ENCODE peak calls at places on chromosome 12, in seven cellular contexts. One of them, this sample, is unnamed.

GRCh38 chr12:95131589-95132335 is 58.3 kb upstream of the NR2C1 start:
- DNase-seq in GM23248: peak
- DNase-seq in neural progenitor cell: no peak
- DNase-seq in OCI-LY7: no peak
- DNase-seq in MM.1S: no peak
- DNase-seq in hepatocyte: no peak
- DNase-seq in SK-N-SH: no peak
- DNase-seq in this sample: no peak

GRCh38 chr12:101209319-101210302 is at the start of gene SLC5A8:
- DNase-seq in GM23248: peak
- DNase-seq in neural progenitor cell: peak
- DNase-seq in OCI-LY7: no peak
- DNase-seq in MM.1S: no peak
- DNase-seq in hepatocyte: peak
- DNase-seq in SK-N-SH: no peak
- DNase-seq in this sample: peak

GRCh38 chr12:100141666-100141997 is 1.0 kb downstream of the BLTP3B start:
- DNase-seq in GM23248: peak
- DNase-seq in neural progenitor cell: no peak
- DNase-seq in OCI-LY7: peak
- DNase-seq in MM.1S: peak
- DNase-seq in hepatocyte: peak
- DNase-seq in SK-N-SH: no peak
- DNase-seq in this sample: no peak

GRCh38 chr12:28050606-28051005 is 78.1 kb upstream of the PTHLH start:
- DNase-seq in GM23248: peak
- DNase-seq in neural progenitor cell: no peak
- DNase-seq in OCI-LY7: no peak
- DNase-seq in MM.1S: no peak
- DNase-seq in hepatocyte: no peak
- DNase-seq in SK-N-SH: no peak
- DNase-seq in this sample: no peak

GRCh38 chr12:6132496-6132895 is 8.0 kb upstream of the VWF start:
- DNase-seq in GM23248: no peak
- DNase-seq in neural progenitor cell: no peak
- DNase-seq in OCI-LY7: no peak
- DNase-seq in MM.1S: no peak
- DNase-seq in hepatocyte: no peak
- DNase-seq in SK-N-SH: no peak
- DNase-seq in this sample: no peak

GRCh38 chr12:24948452-24948815 is 467 bp downstream of the BCAT1 start:
- DNase-seq in GM23248: peak
- DNase-seq in neural progenitor cell: peak
- DNase-seq in OCI-LY7: peak
- DNase-seq in MM.1S: peak
- DNase-seq in hepatocyte: peak
- DNase-seq in SK-N-SH: peak
- DNase-seq in this sample: peak

GRCh38 chr12:101698782-101699347 is 1.4 kb downstream of the CHPT1 start:
- DNase-seq in GM23248: peak
- DNase-seq in neural progenitor cell: no peak
- DNase-seq in OCI-LY7: peak
- DNase-seq in MM.1S: no peak
- DNase-seq in hepatocyte: no peak
- DNase-seq in SK-N-SH: peak
- DNase-seq in this sample: no peak

GRCh38 chr12:132610896-132611602 is 667 bp upstream of the LRCOL1 start:
- DNase-seq in GM23248: no peak
- DNase-seq in neural progenitor cell: no peak
- DNase-seq in OCI-LY7: no peak
- DNase-seq in MM.1S: no peak
- DNase-seq in hepatocyte: no peak
- DNase-seq in SK-N-SH: no peak
- DNase-seq in this sample: no peak

GRCh38 chr12:22312336-22312735 is 22.2 kb downstream of the ST8SIA1 start:
- DNase-seq in GM23248: peak
- DNase-seq in neural progenitor cell: peak
- DNase-seq in OCI-LY7: no peak
- DNase-seq in MM.1S: no peak
- DNase-seq in hepatocyte: no peak
- DNase-seq in SK-N-SH: no peak
- DNase-seq in this sample: no peak

DNA sequence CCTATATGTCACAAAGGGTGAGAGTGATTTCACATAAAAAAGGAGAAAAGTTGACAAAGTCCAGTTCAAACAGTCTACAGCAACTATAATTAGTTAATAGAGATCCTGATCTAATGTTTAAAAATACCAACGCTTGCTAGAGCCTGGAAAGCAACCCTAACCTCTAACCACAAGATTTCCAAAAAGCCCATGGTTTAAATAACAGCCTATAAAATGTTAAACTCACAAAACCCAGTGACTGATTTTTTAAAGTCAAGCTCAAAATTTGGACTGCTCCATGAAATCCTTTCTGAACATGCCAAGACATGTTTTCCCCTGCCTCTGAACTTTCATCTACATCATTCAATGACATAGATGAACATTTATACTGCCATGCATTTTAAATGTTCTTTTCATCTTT is 81.6 kb downstream of the PLEKHG7 start:
- DNase-seq in GM23248: peak
- DNase-seq in neural progenitor cell: no peak
- DNase-seq in OCI-LY7: no peak
- DNase-seq in MM.1S: no peak
- DNase-seq in hepatocyte: no peak
- DNase-seq in SK-N-SH: no peak
- DNase-seq in this sample: no peak
- TF ChIP-seq EZH2phosphoT487 in GM23248: no peak
- TF ChIP-seq EZH2phosphoT487 in neural progenitor cell: no peak
- TF ChIP-seq EZH2phosphoT487 in OCI-LY7: no peak
- TF ChIP-seq EZH2phosphoT487 in MM.1S: no peak
- TF ChIP-seq EZH2phosphoT487 in hepatocyte: no peak
- TF ChIP-seq EZH2phosphoT487 in SK-N-SH: no peak
- TF ChIP-seq EZH2phosphoT487 in this sample: no peak

DNA sequence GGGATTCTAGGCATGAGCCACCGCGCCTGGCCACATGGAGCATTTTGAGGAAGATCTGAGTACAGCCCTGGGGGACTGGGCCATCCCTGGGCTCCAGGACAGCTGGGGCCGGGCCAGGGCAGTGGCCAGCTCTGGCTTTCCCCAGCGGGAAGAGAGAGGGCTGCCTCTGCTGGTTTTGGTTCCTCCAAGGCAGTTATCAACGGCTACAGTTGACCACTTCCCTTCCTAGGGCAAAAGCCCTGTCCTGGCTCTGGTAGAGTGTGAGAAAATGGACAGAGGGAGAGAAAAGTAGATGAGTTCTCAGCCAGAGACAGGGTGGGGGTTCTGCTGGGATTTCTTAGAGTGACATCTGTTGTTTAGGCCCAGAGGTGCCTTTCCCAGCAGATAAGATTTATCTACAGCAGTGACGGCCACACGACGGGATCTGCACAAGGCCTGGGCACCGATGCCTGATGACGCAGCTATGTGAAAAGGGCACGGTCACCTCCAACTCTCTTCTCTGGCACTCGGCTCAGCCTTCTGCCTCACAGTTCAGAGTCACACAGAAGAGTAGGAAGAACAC is 5.5 kb upstream of the HVCN1 start:
- DNase-seq in GM23248: no peak
- DNase-seq in neural progenitor cell: no peak
- DNase-seq in OCI-LY7: no peak
- DNase-seq in MM.1S: no peak
- DNase-seq in hepatocyte: no peak
- DNase-seq in SK-N-SH: peak
- DNase-seq in this sample: no peak
- H3K4me2 ChIP-seq in GM23248: no peak
- H3K4me2 ChIP-seq in neural progenitor cell: no peak
- H3K4me2 ChIP-seq in OCI-LY7: no peak
- H3K4me2 ChIP-seq in MM.1S: no peak
- H3K4me2 ChIP-seq in hepatocyte: no peak
- H3K4me2 ChIP-seq in SK-N-SH: no peak
- H3K4me2 ChIP-seq in this sample: no peak

GRCh38 chr12:81963026-81963425 is 203.9 kb upstream of the PPFIA2 start:
- DNase-seq in GM23248: no peak
- DNase-seq in neural progenitor cell: no peak
- DNase-seq in OCI-LY7: no peak
- DNase-seq in MM.1S: no peak
- DNase-seq in hepatocyte: no peak
- DNase-seq in SK-N-SH: no peak
- DNase-seq in this sample: no peak
- H2AFZ ChIP-seq in GM23248: no peak
- H2AFZ ChIP-seq in neural progenitor cell: no peak
- H2AFZ ChIP-seq in OCI-LY7: no peak
- H2AFZ ChIP-seq in MM.1S: no peak
- H2AFZ ChIP-seq in hepatocyte: no peak
- H2AFZ ChIP-seq in SK-N-SH: no peak
- H2AFZ ChIP-seq in this sample: no peak

GRCh38 chr12:13631873-13632272 is 349.5 kb downstream of the GRIN2B start:
- DNase-seq in GM23248: no peak
- DNase-seq in neural progenitor cell: no peak
- DNase-seq in OCI-LY7: no peak
- DNase-seq in MM.1S: no peak
- DNase-seq in hepatocyte: no peak
- DNase-seq in SK-N-SH: no peak
- DNase-seq in this sample: no peak
- TF ChIP-seq EZH2phosphoT487 in GM23248: no peak
- TF ChIP-seq EZH2phosphoT487 in neural progenitor cell: no peak
- TF ChIP-seq EZH2phosphoT487 in OCI-LY7: no peak
- TF ChIP-seq EZH2phosphoT487 in MM.1S: no peak
- TF ChIP-seq EZH2phosphoT487 in hepatocyte: no peak
- TF ChIP-seq EZH2phosphoT487 in SK-N-SH: no peak
- TF ChIP-seq EZH2phosphoT487 in this sample: no peak

GRCh38 chr12:120654656-120655055 is 14.2 kb downstream of the CABP1 start:
- DNase-seq in GM23248: no peak
- DNase-seq in neural progenitor cell: no peak
- DNase-seq in OCI-LY7: no peak
- DNase-seq in MM.1S: no peak
- DNase-seq in hepatocyte: no peak
- DNase-seq in SK-N-SH: no peak
- DNase-seq in this sample: no peak
- H3K4me2 ChIP-seq in GM23248: no peak
- H3K4me2 ChIP-seq in neural progenitor cell: no peak
- H3K4me2 ChIP-seq in OCI-LY7: no peak
- H3K4me2 ChIP-seq in MM.1S: no peak
- H3K4me2 ChIP-seq in hepatocyte: no peak
- H3K4me2 ChIP-seq in SK-N-SH: no peak
- H3K4me2 ChIP-seq in this sample: no peak

GRCh38 chr12:124238886-124239285 is 56.0 kb upstream of the RFLNA start:
- DNase-seq in GM23248: no peak
- DNase-seq in neural progenitor cell: no peak
- DNase-seq in OCI-LY7: no peak
- DNase-seq in MM.1S: no peak
- DNase-seq in hepatocyte: peak
- DNase-seq in SK-N-SH: no peak
- DNase-seq in this sample: no peak

GRCh38 chr12:124243936-124244335 is 51.0 kb upstream of the RFLNA start:
- DNase-seq in GM23248: no peak
- DNase-seq in neural progenitor cell: no peak
- DNase-seq in OCI-LY7: no peak
- DNase-seq in MM.1S: no peak
- DNase-seq in hepatocyte: no peak
- DNase-seq in SK-N-SH: no peak
- DNase-seq in this sample: no peak

GRCh38 chr12:124242529-124243065 is 52.3 kb upstream of the RFLNA start:
- DNase-seq in GM23248: no peak
- DNase-seq in neural progenitor cell: no peak
- DNase-seq in OCI-LY7: no peak
- DNase-seq in MM.1S: no peak
- DNase-seq in hepatocyte: no peak
- DNase-seq in SK-N-SH: no peak
- DNase-seq in this sample: no peak

GRCh38 chr12:124241776-124242528 is 52.9 kb upstream of the RFLNA start:
- DNase-seq in GM23248: no peak
- DNase-seq in neural progenitor cell: no peak
- DNase-seq in OCI-LY7: no peak
- DNase-seq in MM.1S: no peak
- DNase-seq in hepatocyte: no peak
- DNase-seq in SK-N-SH: no peak
- DNase-seq in this sample: peak

DNA sequence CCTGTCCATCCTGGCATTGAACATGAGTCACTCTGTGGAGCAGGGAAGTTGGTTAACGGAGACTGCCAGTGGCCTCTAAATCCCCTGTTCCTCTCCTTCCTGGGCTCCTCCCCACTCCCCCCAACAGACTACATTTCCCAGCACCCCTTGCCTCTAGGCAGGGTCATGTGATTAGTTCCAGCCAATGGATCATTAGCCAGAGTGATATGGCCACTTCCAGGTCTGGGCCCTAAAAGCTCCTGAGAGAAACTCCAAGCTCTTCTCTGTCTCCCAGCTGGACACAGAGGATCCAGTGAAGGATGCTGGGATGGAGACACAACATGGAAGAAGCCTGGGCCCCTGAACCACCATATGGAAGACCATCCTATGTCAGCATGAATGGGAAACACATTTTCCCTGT is 54.4 kb upstream of the RFLNA start:
- DNase-seq in GM23248: peak
- DNase-seq in neural progenitor cell: peak
- DNase-seq in OCI-LY7: peak
- DNase-seq in MM.1S: no peak
- DNase-seq in hepatocyte: no peak
- DNase-seq in SK-N-SH: peak
- DNase-seq in this sample: peak
- H2AFZ ChIP-seq in GM23248: no peak
- H2AFZ ChIP-seq in neural progenitor cell: no peak
- H2AFZ ChIP-seq in OCI-LY7: peak
- H2AFZ ChIP-seq in MM.1S: no peak
- H2AFZ ChIP-seq in hepatocyte: no peak
- H2AFZ ChIP-seq in SK-N-SH: no peak
- H2AFZ ChIP-seq in this sample: peak

GRCh38 chr12:65278576-65279386 is at the start of gene MSRB3:
- DNase-seq in GM23248: peak
- DNase-seq in neural progenitor cell: peak
- DNase-seq in OCI-LY7: no peak
- DNase-seq in MM.1S: peak
- DNase-seq in hepatocyte: peak
- DNase-seq in SK-N-SH: peak
- DNase-seq in this sample: peak
- TF ChIP-seq EZH2phosphoT487 in GM23248: no peak
- TF ChIP-seq EZH2phosphoT487 in neural progenitor cell: no peak
- TF ChIP-seq EZH2phosphoT487 in OCI-LY7: no peak
- TF ChIP-seq EZH2phosphoT487 in MM.1S: no peak
- TF ChIP-seq EZH2phosphoT487 in hepatocyte: no peak
- TF ChIP-seq EZH2phosphoT487 in SK-N-SH: no peak
- TF ChIP-seq EZH2phosphoT487 in this sample: no peak